ENCODE peak calls at places on chromosomes 11 and 22, in nine cellular contexts. One of them, this sample, is unnamed.

GRCh38 chr22:36937319-36938027 is 24.0 kb downstream of the CSF2RB start:
- DNase-seq in sigmoid colon: no peak
- DNase-seq in spleen: no peak
- DNase-seq in HL-60: no peak
- DNase-seq in SK-N-SH: no peak
- DNase-seq in HCT116: no peak
- DNase-seq in GM23338: no peak
- DNase-seq in stomach: no peak
- DNase-seq in suprapubic skin: peak; percentile 69
- DNase-seq in this sample: no peak

GRCh38 chr11:131583823-131584222 is 213.4 kb downstream of the NTM start:
- DNase-seq in sigmoid colon: no peak
- DNase-seq in spleen: no peak
- DNase-seq in HL-60: no peak
- DNase-seq in SK-N-SH: no peak
- DNase-seq in HCT116: no peak
- DNase-seq in GM23338: no peak
- DNase-seq in stomach: no peak
- DNase-seq in suprapubic skin: no peak
- DNase-seq in this sample: no peak

GRCh38 chr11:108543316-108543955 is 45.3 kb upstream of the POGLUT3 start:
- DNase-seq in sigmoid colon: no peak
- DNase-seq in spleen: no peak
- DNase-seq in HL-60: no peak
- DNase-seq in SK-N-SH: no peak
- DNase-seq in HCT116: no peak
- DNase-seq in GM23338: no peak
- DNase-seq in stomach: no peak
- DNase-seq in suprapubic skin: no peak
- DNase-seq in this sample: no peak

GRCh38 chr22:19576460-19577421 is 52.5 kb upstream of the CLDN5 start:
- DNase-seq in sigmoid colon: peak; percentile 63
- DNase-seq in spleen: no peak
- DNase-seq in HL-60: peak; percentile 94
- DNase-seq in SK-N-SH: peak; percentile 54
- DNase-seq in HCT116: no peak
- DNase-seq in GM23338: peak; percentile 33
- DNase-seq in stomach: no peak
- DNase-seq in suprapubic skin: no peak
- DNase-seq in this sample: peak; percentile 90

GRCh38 chr22:36384766-36385400 is 2.9 kb downstream of the MYH9 start:
- DNase-seq in sigmoid colon: no peak
- DNase-seq in spleen: no peak
- DNase-seq in HL-60: no peak
- DNase-seq in SK-N-SH: peak; percentile 61
- DNase-seq in HCT116: no peak
- DNase-seq in GM23338: peak; percentile 75
- DNase-seq in stomach: no peak
- DNase-seq in suprapubic skin: no peak
- DNase-seq in this sample: peak; percentile 67

GRCh38 chr11:81303265-81303664 is 1430.4 kb downstream of the FAM181B start:
- DNase-seq in sigmoid colon: no peak
- DNase-seq in spleen: no peak
- DNase-seq in HL-60: no peak
- DNase-seq in SK-N-SH: no peak
- DNase-seq in HCT116: no peak
- DNase-seq in GM23338: no peak
- DNase-seq in stomach: no peak
- DNase-seq in suprapubic skin: no peak
- DNase-seq in this sample: no peak

GRCh38 chr11:45045692-45046471 is 95.2 kb upstream of the TP53I11 start:
- DNase-seq in sigmoid colon: peak; percentile 84
- DNase-seq in spleen: peak; percentile 86
- DNase-seq in HL-60: peak; percentile 45
- DNase-seq in SK-N-SH: no peak
- DNase-seq in HCT116: peak; percentile 6
- DNase-seq in GM23338: no peak
- DNase-seq in stomach: peak; percentile 31
- DNase-seq in suprapubic skin: peak; percentile 84
- DNase-seq in this sample: peak; percentile 34

GRCh38 chr11:10080134-10080533 is 213.9 kb downstream of the SBF2 start:
- DNase-seq in sigmoid colon: no peak
- DNase-seq in spleen: no peak
- DNase-seq in HL-60: no peak
- DNase-seq in SK-N-SH: no peak
- DNase-seq in HCT116: no peak
- DNase-seq in GM23338: no peak
- DNase-seq in stomach: no peak
- DNase-seq in suprapubic skin: no peak
- DNase-seq in this sample: no peak

GRCh38 chr11:6249822-6250555 is 9.6 kb upstream of the CCKBR start:
- DNase-seq in sigmoid colon: no peak
- DNase-seq in spleen: no peak
- DNase-seq in HL-60: peak; percentile 52
- DNase-seq in SK-N-SH: peak; percentile 38
- DNase-seq in HCT116: peak; percentile 18
- DNase-seq in GM23338: no peak
- DNase-seq in stomach: peak; percentile 93
- DNase-seq in suprapubic skin: no peak
- DNase-seq in this sample: peak; percentile 83

GRCh38 chr11:129285387-129285786 is 90.3 kb upstream of the BARX2 start:
- DNase-seq in sigmoid colon: no peak
- DNase-seq in spleen: no peak
- DNase-seq in HL-60: no peak
- DNase-seq in SK-N-SH: no peak
- DNase-seq in HCT116: no peak
- DNase-seq in GM23338: no peak
- DNase-seq in stomach: no peak
- DNase-seq in suprapubic skin: no peak
- DNase-seq in this sample: no peak

GRCh38 chr11:16812274-16812673 is 73.8 kb downstream of the C11orf58 start:
- DNase-seq in sigmoid colon: peak; percentile 24
- DNase-seq in spleen: peak; percentile 34
- DNase-seq in HL-60: no peak
- DNase-seq in SK-N-SH: no peak
- DNase-seq in HCT116: no peak
- DNase-seq in GM23338: no peak
- DNase-seq in stomach: no peak
- DNase-seq in suprapubic skin: no peak
- DNase-seq in this sample: no peak

GRCh38 chr22:39360674-39361413 is 11.1 kb downstream of the SYNGR1 start:
- DNase-seq in sigmoid colon: no peak
- DNase-seq in spleen: no peak
- DNase-seq in HL-60: no peak
- DNase-seq in SK-N-SH: no peak
- DNase-seq in HCT116: no peak
- DNase-seq in GM23338: peak; percentile 67
- DNase-seq in stomach: no peak
- DNase-seq in suprapubic skin: no peak
- DNase-seq in this sample: no peak

GRCh38 chr11:68954970-68955958 is 25.5 kb downstream of the MRGPRD start:
- DNase-seq in sigmoid colon: peak; percentile 93
- DNase-seq in spleen: peak; percentile 83
- DNase-seq in HL-60: peak; percentile 29
- DNase-seq in SK-N-SH: no peak
- DNase-seq in HCT116: no peak
- DNase-seq in GM23338: peak; percentile 47
- DNase-seq in stomach: peak; percentile 51
- DNase-seq in suprapubic skin: no peak
- DNase-seq in this sample: peak; percentile 48

GRCh38 chr22:45781941-45782340 is 110.3 kb downstream of the ATXN10 start:
- DNase-seq in sigmoid colon: no peak
- DNase-seq in spleen: no peak
- DNase-seq in HL-60: no peak
- DNase-seq in SK-N-SH: no peak
- DNase-seq in HCT116: no peak
- DNase-seq in GM23338: no peak
- DNase-seq in stomach: no peak
- DNase-seq in suprapubic skin: no peak
- DNase-seq in this sample: no peak

GRCh38 chr11:101620026-101620425 is 36.2 kb upstream of the TRPC6 start:
- DNase-seq in sigmoid colon: no peak
- DNase-seq in spleen: no peak
- DNase-seq in HL-60: no peak
- DNase-seq in SK-N-SH: no peak
- DNase-seq in HCT116: no peak
- DNase-seq in GM23338: no peak
- DNase-seq in stomach: no peak
- DNase-seq in suprapubic skin: no peak
- DNase-seq in this sample: no peak
- TF ChIP-seq POLR2AphosphoS5 in sigmoid colon: no peak
- TF ChIP-seq POLR2AphosphoS5 in spleen: no peak
- TF ChIP-seq POLR2AphosphoS5 in HL-60: no peak
- TF ChIP-seq POLR2AphosphoS5 in SK-N-SH: no peak
- TF ChIP-seq POLR2AphosphoS5 in HCT116: no peak
- TF ChIP-seq POLR2AphosphoS5 in GM23338: no peak
- TF ChIP-seq POLR2AphosphoS5 in stomach: no peak
- TF ChIP-seq POLR2AphosphoS5 in suprapubic skin: no peak
- TF ChIP-seq POLR2AphosphoS5 in this sample: no peak

GRCh38 chr11:77677138-77677537 is 39.5 kb upstream of the CLNS1A start:
- DNase-seq in sigmoid colon: no peak
- DNase-seq in spleen: no peak
- DNase-seq in HL-60: no peak
- DNase-seq in SK-N-SH: no peak
- DNase-seq in HCT116: no peak
- DNase-seq in GM23338: no peak
- DNase-seq in stomach: no peak
- DNase-seq in suprapubic skin: no peak
- DNase-seq in this sample: no peak

GRCh38 chr11:77668760-77669159 is 31.2 kb upstream of the CLNS1A start:
- DNase-seq in sigmoid colon: no peak
- DNase-seq in spleen: no peak
- DNase-seq in HL-60: no peak
- DNase-seq in SK-N-SH: no peak
- DNase-seq in HCT116: no peak
- DNase-seq in GM23338: no peak
- DNase-seq in stomach: no peak
- DNase-seq in suprapubic skin: no peak
- DNase-seq in this sample: no peak

GRCh38 chr11:77669848-77670511 is 32.4 kb upstream of the CLNS1A start:
- DNase-seq in sigmoid colon: no peak
- DNase-seq in spleen: no peak
- DNase-seq in HL-60: no peak
- DNase-seq in SK-N-SH: no peak
- DNase-seq in HCT116: no peak
- DNase-seq in GM23338: no peak
- DNase-seq in stomach: no peak
- DNase-seq in suprapubic skin: no peak
- DNase-seq in this sample: peak; percentile 19

GRCh38 chr11:77672276-77672675 is 34.7 kb upstream of the CLNS1A start:
- DNase-seq in sigmoid colon: no peak
- DNase-seq in spleen: no peak
- DNase-seq in HL-60: no peak
- DNase-seq in SK-N-SH: no peak
- DNase-seq in HCT116: no peak
- DNase-seq in GM23338: no peak
- DNase-seq in stomach: no peak
- DNase-seq in suprapubic skin: no peak
- DNase-seq in this sample: no peak
- TF ChIP-seq POLR2AphosphoS5 in sigmoid colon: no peak
- TF ChIP-seq POLR2AphosphoS5 in spleen: no peak
- TF ChIP-seq POLR2AphosphoS5 in HL-60: no peak
- TF ChIP-seq POLR2AphosphoS5 in SK-N-SH: no peak
- TF ChIP-seq POLR2AphosphoS5 in HCT116: no peak
- TF ChIP-seq POLR2AphosphoS5 in GM23338: no peak
- TF ChIP-seq POLR2AphosphoS5 in stomach: no peak
- TF ChIP-seq POLR2AphosphoS5 in suprapubic skin: no peak
- TF ChIP-seq POLR2AphosphoS5 in this sample: no peak

GRCh38 chr11:70381872-70382842 is 16.2 kb upstream of the CTTN start:
- DNase-seq in sigmoid colon: peak; percentile 56
- DNase-seq in spleen: no peak
- DNase-seq in HL-60: no peak
- DNase-seq in SK-N-SH: no peak
- DNase-seq in HCT116: no peak
- DNase-seq in GM23338: peak; percentile 49
- DNase-seq in stomach: no peak
- DNase-seq in suprapubic skin: no peak
- DNase-seq in this sample: no peak

GRCh38 chr11:70376621-70377020 is 21.7 kb upstream of the CTTN start:
- DNase-seq in sigmoid colon: peak; percentile 11
- DNase-seq in spleen: no peak
- DNase-seq in HL-60: no peak
- DNase-seq in SK-N-SH: no peak
- DNase-seq in HCT116: no peak
- DNase-seq in GM23338: no peak
- DNase-seq in stomach: no peak
- DNase-seq in suprapubic skin: no peak
- DNase-seq in this sample: no peak

GRCh38 chr11:70377645-70378044 is 20.7 kb upstream of the CTTN start:
- DNase-seq in sigmoid colon: no peak
- DNase-seq in spleen: no peak
- DNase-seq in HL-60: no peak
- DNase-seq in SK-N-SH: no peak
- DNase-seq in HCT116: no peak
- DNase-seq in GM23338: no peak
- DNase-seq in stomach: no peak
- DNase-seq in suprapubic skin: no peak
- DNase-seq in this sample: no peak

GRCh38 chr11:70381350-70381749 is 17.0 kb upstream of the CTTN start:
- DNase-seq in sigmoid colon: peak; percentile 22
- DNase-seq in spleen: no peak
- DNase-seq in HL-60: no peak
- DNase-seq in SK-N-SH: no peak
- DNase-seq in HCT116: no peak
- DNase-seq in GM23338: no peak
- DNase-seq in stomach: no peak
- DNase-seq in suprapubic skin: no peak
- DNase-seq in this sample: no peak

DNA sequence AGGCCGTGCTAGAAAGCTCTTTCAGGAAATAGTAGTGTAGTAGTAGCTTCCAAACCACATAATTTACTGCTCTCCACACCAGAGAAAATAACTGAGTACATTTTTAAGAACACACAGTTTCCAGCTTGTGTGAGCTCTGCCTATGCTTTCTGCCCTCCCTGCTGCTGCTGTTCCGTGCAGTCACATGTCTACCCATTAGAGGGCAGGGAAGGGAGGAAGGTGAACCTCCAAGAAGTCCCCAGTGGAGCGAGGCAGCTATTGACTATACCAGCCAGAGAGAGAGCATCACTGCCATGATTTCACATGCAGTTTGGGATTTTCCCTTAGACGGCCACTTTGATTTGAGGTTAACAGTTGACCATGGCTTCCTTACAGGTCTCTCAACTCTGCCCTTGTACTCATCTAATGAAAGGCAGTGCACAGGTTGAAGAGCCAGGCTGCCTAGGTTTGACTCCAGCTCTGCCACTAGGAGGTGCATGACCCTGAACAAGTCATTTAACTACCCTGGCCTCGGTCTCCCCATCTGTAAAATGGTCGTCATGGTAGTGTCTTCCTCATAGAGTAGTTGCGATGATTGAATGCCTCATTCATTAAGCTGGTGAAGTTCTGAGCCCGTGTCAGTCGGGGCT is 19.7 kb upstream of the CTTN start:
- DNase-seq in sigmoid colon: peak; percentile 5
- DNase-seq in spleen: no peak
- DNase-seq in HL-60: no peak
- DNase-seq in SK-N-SH: no peak
- DNase-seq in HCT116: no peak
- DNase-seq in GM23338: peak; percentile 42
- DNase-seq in stomach: no peak
- DNase-seq in suprapubic skin: no peak
- DNase-seq in this sample: no peak
- TF ChIP-seq POLR2AphosphoS5 in sigmoid colon: no peak
- TF ChIP-seq POLR2AphosphoS5 in spleen: no peak
- TF ChIP-seq POLR2AphosphoS5 in HL-60: no peak
- TF ChIP-seq POLR2AphosphoS5 in SK-N-SH: no peak
- TF ChIP-seq POLR2AphosphoS5 in HCT116: no peak
- TF ChIP-seq POLR2AphosphoS5 in GM23338: no peak
- TF ChIP-seq POLR2AphosphoS5 in stomach: no peak
- TF ChIP-seq POLR2AphosphoS5 in suprapubic skin: no peak
- TF ChIP-seq POLR2AphosphoS5 in this sample: no peak

GRCh38 chr11:62439785-62440602 is 21.2 kb downstream of the SCGB1A1 start:
- DNase-seq in sigmoid colon: peak; percentile 87
- DNase-seq in spleen: no peak
- DNase-seq in HL-60: no peak
- DNase-seq in SK-N-SH: peak; percentile 37
- DNase-seq in HCT116: no peak
- DNase-seq in GM23338: no peak
- DNase-seq in stomach: no peak
- DNase-seq in suprapubic skin: no peak
- DNase-seq in this sample: peak; percentile 60
- TF ChIP-seq POLR2AphosphoS5 in sigmoid colon: peak; percentile 55
- TF ChIP-seq POLR2AphosphoS5 in spleen: no peak
- TF ChIP-seq POLR2AphosphoS5 in HL-60: no peak
- TF ChIP-seq POLR2AphosphoS5 in SK-N-SH: no peak
- TF ChIP-seq POLR2AphosphoS5 in HCT116: no peak
- TF ChIP-seq POLR2AphosphoS5 in GM23338: no peak
- TF ChIP-seq POLR2AphosphoS5 in stomach: peak; percentile 51
- TF ChIP-seq POLR2AphosphoS5 in suprapubic skin: no peak
- TF ChIP-seq POLR2AphosphoS5 in this sample: no peak